ENCODE peak calls at places on chromosome 14, in seven cellular contexts. One of them, this sample, is unnamed.

GRCh38 chr14:54338696-54339317 is 58.0 kb upstream of the CDKN3 start:
- DNase-seq in osteocyte: peak
- DNase-seq in Karpas-422: peak
- DNase-seq in H4: peak
- DNase-seq in NAMALWA: peak
- DNase-seq in T-helper 17 cell: no peak
- DNase-seq in NCI-H1105: no peak
- DNase-seq in this sample: peak

GRCh38 chr14:95467657-95468056 is 48.8 kb downstream of the SYNE3 start:
- DNase-seq in osteocyte: no peak
- DNase-seq in Karpas-422: no peak
- DNase-seq in H4: no peak
- DNase-seq in NAMALWA: no peak
- DNase-seq in T-helper 17 cell: no peak
- DNase-seq in NCI-H1105: no peak
- DNase-seq in this sample: no peak

GRCh38 chr14:29906256-29906885 is 21.3 kb downstream of the PRKD1 start:
- DNase-seq in osteocyte: no peak
- DNase-seq in Karpas-422: no peak
- DNase-seq in H4: peak
- DNase-seq in NAMALWA: no peak
- DNase-seq in T-helper 17 cell: no peak
- DNase-seq in NCI-H1105: no peak
- DNase-seq in this sample: no peak

GRCh38 chr14:80208426-80208950 is 2.8 kb downstream of the DIO2 start:
- DNase-seq in osteocyte: no peak
- DNase-seq in Karpas-422: no peak
- DNase-seq in H4: peak
- DNase-seq in NAMALWA: no peak
- DNase-seq in T-helper 17 cell: no peak
- DNase-seq in NCI-H1105: no peak
- DNase-seq in this sample: no peak

GRCh38 chr14:33254876-33255275 is 316.2 kb downstream of the NPAS3 start:
- DNase-seq in osteocyte: no peak
- DNase-seq in Karpas-422: no peak
- DNase-seq in H4: no peak
- DNase-seq in NAMALWA: no peak
- DNase-seq in T-helper 17 cell: no peak
- DNase-seq in NCI-H1105: peak
- DNase-seq in this sample: no peak

GRCh38 chr14:89293349-89293916 is 123.6 kb downstream of the FOXN3 start:
- DNase-seq in osteocyte: no peak
- DNase-seq in Karpas-422: no peak
- DNase-seq in H4: no peak
- DNase-seq in NAMALWA: no peak
- DNase-seq in T-helper 17 cell: no peak
- DNase-seq in NCI-H1105: no peak
- DNase-seq in this sample: no peak

GRCh38 chr14:30375280-30375892 is 183.6 kb upstream of the G2E3 start:
- DNase-seq in osteocyte: no peak
- DNase-seq in Karpas-422: peak
- DNase-seq in H4: peak
- DNase-seq in NAMALWA: peak
- DNase-seq in T-helper 17 cell: peak
- DNase-seq in NCI-H1105: no peak
- DNase-seq in this sample: peak

GRCh38 chr14:54809767-54810166 is 92.9 kb downstream of the GCH1 start:
- DNase-seq in osteocyte: peak
- DNase-seq in Karpas-422: no peak
- DNase-seq in H4: no peak
- DNase-seq in NAMALWA: no peak
- DNase-seq in T-helper 17 cell: no peak
- DNase-seq in NCI-H1105: no peak
- DNase-seq in this sample: no peak

GRCh38 chr14:69842671-69843407 is 36.4 kb upstream of the SMOC1 start:
- DNase-seq in osteocyte: peak
- DNase-seq in Karpas-422: no peak
- DNase-seq in H4: no peak
- DNase-seq in NAMALWA: no peak
- DNase-seq in T-helper 17 cell: no peak
- DNase-seq in NCI-H1105: peak
- DNase-seq in this sample: no peak

GRCh38 chr14:71324767-71325272 is 417.6 kb downstream of the PCNX1 start:
- DNase-seq in osteocyte: no peak
- DNase-seq in Karpas-422: no peak
- DNase-seq in H4: no peak
- DNase-seq in NAMALWA: no peak
- DNase-seq in T-helper 17 cell: peak
- DNase-seq in NCI-H1105: no peak
- DNase-seq in this sample: no peak

GRCh38 chr14:68866991-68867533 is 74.2 kb upstream of the ZFP36L1 start:
- DNase-seq in osteocyte: no peak
- DNase-seq in Karpas-422: no peak
- DNase-seq in H4: no peak
- DNase-seq in NAMALWA: no peak
- DNase-seq in T-helper 17 cell: no peak
- DNase-seq in NCI-H1105: no peak
- DNase-seq in this sample: no peak

GRCh38 chr14:101482066-101482465 is 79.2 kb upstream of the DIO3 start:
- DNase-seq in osteocyte: no peak
- DNase-seq in Karpas-422: no peak
- DNase-seq in H4: no peak
- DNase-seq in NAMALWA: no peak
- DNase-seq in T-helper 17 cell: no peak
- DNase-seq in NCI-H1105: no peak
- DNase-seq in this sample: no peak

GRCh38 chr14:35159742-35160409 is 37.5 kb downstream of the PRORP start:
- DNase-seq in osteocyte: no peak
- DNase-seq in Karpas-422: no peak
- DNase-seq in H4: peak
- DNase-seq in NAMALWA: no peak
- DNase-seq in T-helper 17 cell: no peak
- DNase-seq in NCI-H1105: no peak
- DNase-seq in this sample: peak

GRCh38 chr14:33674716-33675115 is 276.2 kb downstream of the EGLN3 start:
- DNase-seq in osteocyte: no peak
- DNase-seq in Karpas-422: no peak
- DNase-seq in H4: no peak
- DNase-seq in NAMALWA: no peak
- DNase-seq in T-helper 17 cell: no peak
- DNase-seq in NCI-H1105: no peak
- DNase-seq in this sample: no peak

GRCh38 chr14:96104469-96105057 is 65.4 kb downstream of the C14orf132 start:
- DNase-seq in osteocyte: no peak
- DNase-seq in Karpas-422: peak
- DNase-seq in H4: peak
- DNase-seq in NAMALWA: peak
- DNase-seq in T-helper 17 cell: no peak
- DNase-seq in NCI-H1105: no peak
- DNase-seq in this sample: peak

GRCh38 chr14:57273236-57273635 is 4.5 kb downstream of the AP5M1 start:
- DNase-seq in osteocyte: no peak
- DNase-seq in Karpas-422: no peak
- DNase-seq in H4: no peak
- DNase-seq in NAMALWA: no peak
- DNase-seq in T-helper 17 cell: no peak
- DNase-seq in NCI-H1105: no peak
- DNase-seq in this sample: no peak

GRCh38 chr14:59017285-59017965 is 171.0 kb upstream of the DAAM1 start:
- DNase-seq in osteocyte: no peak
- DNase-seq in Karpas-422: no peak
- DNase-seq in H4: no peak
- DNase-seq in NAMALWA: no peak
- DNase-seq in T-helper 17 cell: no peak
- DNase-seq in NCI-H1105: no peak
- DNase-seq in this sample: no peak

GRCh38 chr14:92651793-92652382 is 96.5 kb downstream of the LGMN start:
- DNase-seq in osteocyte: no peak
- DNase-seq in Karpas-422: no peak
- DNase-seq in H4: no peak
- DNase-seq in NAMALWA: no peak
- DNase-seq in T-helper 17 cell: peak
- DNase-seq in NCI-H1105: no peak
- DNase-seq in this sample: no peak